ENCODE peak calls at places on chromosomes 7 and 10, in seven cellular contexts. H is Peyer's patch, W is NCI-H1105, B is GM10248, N is NCI-H82, O is OCI-LY7, Q is NCI-H748 treated with DMSO at 0.1 percent for 48 hours. M is an unnamed sample.

GRCh38 chr7:8938036-8938435 is 504.6 kb downstream of the NXPH1 start:
- DNase-seq in H (no peak), W (peak), B (no peak), N (no peak), O (no peak), Q (no peak), M (peak)

GRCh38 chr7:44046321-44047061 is 2.0 kb downstream of the DBNL start:
- DNase-seq in H (no peak), W (no peak), B (no peak), N (no peak), O (peak), Q (no peak), M (no peak)

GRCh38 chr7:141695803-141696289 is 6.1 kb downstream of the DENND11 start:
- DNase-seq in H (peak), W (no peak), B (no peak), N (no peak), O (no peak), Q (peak), M (peak)

GRCh38 chr7:6510476-6511133 is 40.7 kb downstream of the GRID2IP start:
- DNase-seq in H (no peak), W (no peak), B (no peak), N (no peak), O (no peak), Q (no peak), M (no peak)

GRCh38 chr10:90858489-90858968 is 690 bp upstream of the HTR7 start:
- DNase-seq in H (no peak), W (no peak), B (no peak), N (no peak), O (no peak), Q (no peak), M (no peak)

GRCh38 chr7:41774966-41775365 is 72.1 kb upstream of the INHBA start:
- DNase-seq in H (no peak), W (no peak), B (no peak), N (no peak), O (no peak), Q (no peak), M (no peak)

GRCh38 chr10:3949741-3950140 is 164.7 kb upstream of the KLF6 start:
- DNase-seq in H (no peak), W (no peak), B (no peak), N (no peak), O (no peak), Q (no peak), M (no peak)

GRCh38 chr7:158782638-158783490 is 46.4 kb downstream of the ESYT2 start:
- DNase-seq in H (no peak), W (no peak), B (no peak), N (peak), O (no peak), Q (no peak), M (peak)

GRCh38 chr10:90276894-90277447 is 575.6 kb downstream of the KIF20B start:
- DNase-seq in H (no peak), W (peak), B (no peak), N (peak), O (no peak), Q (no peak), M (peak)

GRCh38 chr7:47266131-47266706 is 315.7 kb downstream of the TNS3 start:
- DNase-seq in H (peak), W (peak), B (peak), N (peak), O (peak), Q (peak), M (peak)

GRCh38 chr7:77265666-77266065 is 66.0 kb upstream of the FGL2 start:
- DNase-seq in H (no peak), W (no peak), B (no peak), N (no peak), O (no peak), Q (no peak), M (no peak)

GRCh38 chr10:69224862-69225657 is 4.9 kb downstream of the HKDC1 start:
- DNase-seq in H (no peak), W (no peak), B (no peak), N (no peak), O (peak), Q (no peak), M (no peak)

GRCh38 chr10:78255796-78256638 is 222.4 kb downstream of the RPS24 start:
- DNase-seq in H (no peak), W (no peak), B (no peak), N (no peak), O (no peak), Q (no peak), M (no peak)

GRCh38 chr7:101035941-101036340 is 16.1 kb downstream of the MUC17 start:
- DNase-seq in H (peak), W (no peak), B (no peak), N (no peak), O (no peak), Q (no peak), M (no peak)

GRCh38 chr7:39606352-39606751 is 17.0 kb upstream of the RALA start:
- DNase-seq in H (no peak), W (no peak), B (no peak), N (no peak), O (no peak), Q (no peak), M (no peak)

GRCh38 chr10:33211123-33211878 is 123.2 kb downstream of the NRP1 start:
- DNase-seq in H (no peak), W (no peak), B (no peak), N (no peak), O (no peak), Q (no peak), M (no peak)

GRCh38 chr7:136687693-136688322 is 180.6 kb upstream of the CHRM2 start:
- DNase-seq in H (no peak), W (peak), B (peak), N (peak), O (peak), Q (peak), M (no peak)

GRCh38 chr7:134851141-134851540 is 71.7 kb downstream of the CALD1 start:
- DNase-seq in H (no peak), W (no peak), B (no peak), N (no peak), O (no peak), Q (no peak), M (no peak)

GRCh38 chr7:2663121-2663886 is 24.7 kb upstream of the AMZ1 start:
- DNase-seq in H (no peak), W (no peak), B (no peak), N (no peak), O (no peak), Q (no peak), M (no peak)

GRCh38 chr7:13851756-13852155 is 137.7 kb downstream of the ETV1 start:
- DNase-seq in H (no peak), W (no peak), B (no peak), N (peak), O (no peak), Q (no peak), M (peak)

GRCh38 chr7:44678468-44679179 is 70.0 kb upstream of the ZMIZ2 start:
- DNase-seq in H (no peak), W (no peak), B (no peak), N (no peak), O (no peak), Q (no peak), M (no peak)

GRCh38 chr10:580796-581195 is 108.7 kb downstream of the DIP2C start:
- DNase-seq in H (no peak), W (no peak), B (no peak), N (no peak), O (no peak), Q (no peak), M (no peak)

GRCh38 chr7:82317257-82317721 is 126.3 kb downstream of the CACNA2D1 start:
- DNase-seq in H (no peak), W (no peak), B (no peak), N (no peak), O (no peak), Q (no peak), M (no peak)

GRCh38 chr10:109895095-109895818 is 28.1 kb downstream of the XPNPEP1 start:
- DNase-seq in H (no peak), W (no peak), B (no peak), N (no peak), O (no peak), Q (no peak), M (no peak)

GRCh38 chr10:131179386-131179785 is 132.1 kb downstream of the TCERG1L start:
- DNase-seq in H (no peak), W (no peak), B (no peak), N (no peak), O (no peak), Q (no peak), M (no peak)

GRCh38 chr10:8056891-8057331 is 2.4 kb downstream of the GATA3 start:
- DNase-seq in H (no peak), W (no peak), B (peak), N (no peak), O (peak), Q (no peak), M (no peak)

GRCh38 chr10:19979628-19980027 is 163.4 kb downstream of the PLXDC2 start:
- DNase-seq in H (no peak), W (no peak), B (no peak), N (no peak), O (no peak), Q (no peak), M (no peak)

GRCh38 chr7:33040803-33041516 is 21.6 kb downstream of the NT5C3A start:
- DNase-seq in H (peak), W (no peak), B (peak), N (peak), O (peak), Q (no peak), M (no peak)

GRCh38 chr10:3622845-3623621 is 162.0 kb downstream of the KLF6 start:
- DNase-seq in H (no peak), W (no peak), B (no peak), N (peak), O (peak), Q (no peak), M (no peak)

GRCh38 chr10:51832652-51833383 is 133.4 kb upstream of the CSTF2T start:
- DNase-seq in H (no peak), W (no peak), B (no peak), N (no peak), O (no peak), Q (no peak), M (no peak)

GRCh38 chr7:112192236-112193154 is 13.7 kb downstream of the DOCK4 start:
- DNase-seq in H (no peak), W (no peak), B (no peak), N (no peak), O (no peak), Q (no peak), M (no peak)

GRCh38 chr10:131662851-131663250 is 238.0 kb upstream of the PPP2R2D start:
- DNase-seq in H (no peak), W (no peak), B (no peak), N (no peak), O (no peak), Q (no peak), M (no peak)

GRCh38 chr7:121192834-121193233 is 136.0 kb upstream of the WNT16 start:
- DNase-seq in H (no peak), W (no peak), B (no peak), N (no peak), O (no peak), Q (no peak), M (no peak)

GRCh38 chr7:85829817-85830432 is 643.1 kb upstream of the SEMA3D start:
- DNase-seq in H (no peak), W (peak), B (no peak), N (peak), O (peak), Q (peak), M (no peak)

GRCh38 chr10:102497545-102497944 is 5.0 kb downstream of the ACTR1A start:
- DNase-seq in H (no peak), W (no peak), B (no peak), N (no peak), O (no peak), Q (no peak), M (no peak)

GRCh38 chr10:120420421-120420820 is 36.6 kb upstream of the PLPP4 start:
- DNase-seq in H (no peak), W (no peak), B (no peak), N (no peak), O (no peak), Q (no peak), M (no peak)

M was measured in NCI-H345.